ENCODE peak calls at places on chromosomes 3 and 15, in nine cellular contexts. One of them, this sample, is unnamed.

GRCh38 chr3:125528920-125529319 is 8.9 kb upstream of the SNX4 start:
- DNase-seq in left ventricle myocardium inferior: no peak
- DNase-seq in fibroblast of lung: no peak
- DNase-seq in left lobe of liver: no peak
- DNase-seq in cardiac fibroblast: no peak
- DNase-seq in SHP77 treated with DMSO at 0.1 percent for 48 hours: no peak
- DNase-seq in GM04503: no peak
- DNase-seq in amniotic stem cell: no peak
- DNase-seq in lung microvascular endothelial cell: no peak
- DNase-seq in this sample: no peak

GRCh38 chr3:116444819-116445290 is 432 bp downstream of the LSAMP start:
- DNase-seq in left ventricle myocardium inferior: no peak
- DNase-seq in fibroblast of lung: peak; percentile 33
- DNase-seq in left lobe of liver: no peak
- DNase-seq in cardiac fibroblast: no peak
- DNase-seq in SHP77 treated with DMSO at 0.1 percent for 48 hours: no peak
- DNase-seq in GM04503: no peak
- DNase-seq in amniotic stem cell: no peak
- DNase-seq in lung microvascular endothelial cell: no peak
- DNase-seq in this sample: no peak

GRCh38 chr3:87563712-87564111 is 287.3 kb upstream of the POU1F1 start:
- DNase-seq in left ventricle myocardium inferior: no peak
- DNase-seq in fibroblast of lung: no peak
- DNase-seq in left lobe of liver: no peak
- DNase-seq in cardiac fibroblast: no peak
- DNase-seq in SHP77 treated with DMSO at 0.1 percent for 48 hours: no peak
- DNase-seq in GM04503: no peak
- DNase-seq in amniotic stem cell: no peak
- DNase-seq in lung microvascular endothelial cell: no peak
- DNase-seq in this sample: peak; percentile 16

GRCh38 chr3:182486459-182486858 is 306.8 kb upstream of the ATP11B start:
- DNase-seq in left ventricle myocardium inferior: no peak
- DNase-seq in fibroblast of lung: no peak
- DNase-seq in left lobe of liver: no peak
- DNase-seq in cardiac fibroblast: no peak
- DNase-seq in SHP77 treated with DMSO at 0.1 percent for 48 hours: no peak
- DNase-seq in GM04503: no peak
- DNase-seq in amniotic stem cell: no peak
- DNase-seq in lung microvascular endothelial cell: no peak
- DNase-seq in this sample: peak; percentile 54

GRCh38 chr3:143119009-143119914 is at the start of gene CHST2:
- DNase-seq in left ventricle myocardium inferior: peak; percentile 72
- DNase-seq in fibroblast of lung: peak; percentile 83
- DNase-seq in left lobe of liver: peak; percentile 65
- DNase-seq in cardiac fibroblast: peak; percentile 78
- DNase-seq in SHP77 treated with DMSO at 0.1 percent for 48 hours: no peak
- DNase-seq in GM04503: no peak
- DNase-seq in amniotic stem cell: peak; percentile 55
- DNase-seq in lung microvascular endothelial cell: peak; percentile 90
- DNase-seq in this sample: peak; percentile 41

GRCh38 chr3:95460274-95460673 is 1354.1 kb upstream of the EPHA6 start:
- DNase-seq in left ventricle myocardium inferior: peak; percentile 15
- DNase-seq in fibroblast of lung: no peak
- DNase-seq in left lobe of liver: peak; percentile 52
- DNase-seq in cardiac fibroblast: no peak
- DNase-seq in SHP77 treated with DMSO at 0.1 percent for 48 hours: no peak
- DNase-seq in GM04503: no peak
- DNase-seq in amniotic stem cell: no peak
- DNase-seq in lung microvascular endothelial cell: no peak
- DNase-seq in this sample: no peak

GRCh38 chr3:49171119-49171774 is at the start of gene KLHDC8B:
- DNase-seq in left ventricle myocardium inferior: peak; percentile 90
- DNase-seq in fibroblast of lung: peak; percentile 84
- DNase-seq in left lobe of liver: peak; percentile 86
- DNase-seq in cardiac fibroblast: peak; percentile 80
- DNase-seq in SHP77 treated with DMSO at 0.1 percent for 48 hours: peak; percentile 74
- DNase-seq in GM04503: peak; percentile 33
- DNase-seq in amniotic stem cell: peak; percentile 53
- DNase-seq in lung microvascular endothelial cell: peak; percentile 91
- DNase-seq in this sample: peak; percentile 49

GRCh38 chr15:63025460-63025859 is 17.1 kb upstream of the TPM1 start:
- DNase-seq in left ventricle myocardium inferior: no peak
- DNase-seq in fibroblast of lung: no peak
- DNase-seq in left lobe of liver: no peak
- DNase-seq in cardiac fibroblast: no peak
- DNase-seq in SHP77 treated with DMSO at 0.1 percent for 48 hours: no peak
- DNase-seq in GM04503: no peak
- DNase-seq in amniotic stem cell: no peak
- DNase-seq in lung microvascular endothelial cell: no peak
- DNase-seq in this sample: no peak

GRCh38 chr15:90004671-90005070 is 3.5 kb downstream of the ZNF710 start:
- DNase-seq in left ventricle myocardium inferior: no peak
- DNase-seq in fibroblast of lung: peak; percentile 97
- DNase-seq in left lobe of liver: no peak
- DNase-seq in cardiac fibroblast: peak; percentile 99
- DNase-seq in SHP77 treated with DMSO at 0.1 percent for 48 hours: no peak
- DNase-seq in GM04503: peak; percentile 95
- DNase-seq in amniotic stem cell: peak; percentile 76
- DNase-seq in lung microvascular endothelial cell: peak; percentile 92
- DNase-seq in this sample: peak; percentile 99

GRCh38 chr15:77251662-77252061 is 168.2 kb downstream of the PEAK1 start:
- DNase-seq in left ventricle myocardium inferior: no peak
- DNase-seq in fibroblast of lung: peak; percentile 34
- DNase-seq in left lobe of liver: no peak
- DNase-seq in cardiac fibroblast: peak; percentile 52
- DNase-seq in SHP77 treated with DMSO at 0.1 percent for 48 hours: no peak
- DNase-seq in GM04503: no peak
- DNase-seq in amniotic stem cell: no peak
- DNase-seq in lung microvascular endothelial cell: peak; percentile 42
- DNase-seq in this sample: no peak

GRCh38 chr15:88956906-88957305 is 43.7 kb upstream of the MFGE8 start:
- DNase-seq in left ventricle myocardium inferior: no peak
- DNase-seq in fibroblast of lung: no peak
- DNase-seq in left lobe of liver: no peak
- DNase-seq in cardiac fibroblast: no peak
- DNase-seq in SHP77 treated with DMSO at 0.1 percent for 48 hours: no peak
- DNase-seq in GM04503: no peak
- DNase-seq in amniotic stem cell: no peak
- DNase-seq in lung microvascular endothelial cell: no peak
- DNase-seq in this sample: no peak

GRCh38 chr15:68550498-68551295 is 28.1 kb upstream of the CORO2B start:
- DNase-seq in left ventricle myocardium inferior: peak; percentile 70
- DNase-seq in fibroblast of lung: peak; percentile 31
- DNase-seq in left lobe of liver: peak; percentile 70
- DNase-seq in cardiac fibroblast: peak; percentile 71
- DNase-seq in SHP77 treated with DMSO at 0.1 percent for 48 hours: peak; percentile 9
- DNase-seq in GM04503: no peak
- DNase-seq in amniotic stem cell: no peak
- DNase-seq in lung microvascular endothelial cell: peak; percentile 56
- DNase-seq in this sample: peak; percentile 45

GRCh38 chr3:131561511-131561910 is 58.7 kb upstream of the MRPL3 start:
- DNase-seq in left ventricle myocardium inferior: no peak
- DNase-seq in fibroblast of lung: peak; percentile 71
- DNase-seq in left lobe of liver: no peak
- DNase-seq in cardiac fibroblast: peak; percentile 22
- DNase-seq in SHP77 treated with DMSO at 0.1 percent for 48 hours: no peak
- DNase-seq in GM04503: no peak
- DNase-seq in amniotic stem cell: no peak
- DNase-seq in lung microvascular endothelial cell: no peak
- DNase-seq in this sample: no peak

GRCh38 chr3:45441570-45442313 is 53.4 kb downstream of the LARS2 start:
- DNase-seq in left ventricle myocardium inferior: no peak
- DNase-seq in fibroblast of lung: peak; percentile 10
- DNase-seq in left lobe of liver: no peak
- DNase-seq in cardiac fibroblast: no peak
- DNase-seq in SHP77 treated with DMSO at 0.1 percent for 48 hours: no peak
- DNase-seq in GM04503: peak; percentile 88
- DNase-seq in amniotic stem cell: no peak
- DNase-seq in lung microvascular endothelial cell: no peak
- DNase-seq in this sample: no peak

GRCh38 chr15:93485438-93485837 is 396.4 kb upstream of the RGMA start:
- DNase-seq in left ventricle myocardium inferior: peak; percentile 33
- DNase-seq in fibroblast of lung: no peak
- DNase-seq in left lobe of liver: no peak
- DNase-seq in cardiac fibroblast: no peak
- DNase-seq in SHP77 treated with DMSO at 0.1 percent for 48 hours: no peak
- DNase-seq in GM04503: no peak
- DNase-seq in amniotic stem cell: no peak
- DNase-seq in lung microvascular endothelial cell: no peak
- DNase-seq in this sample: no peak

GRCh38 chr3:89740881-89741177 is 633.4 kb downstream of the EPHA3 start:
- DNase-seq in left ventricle myocardium inferior: no peak
- DNase-seq in fibroblast of lung: peak; percentile 52
- DNase-seq in left lobe of liver: no peak
- DNase-seq in cardiac fibroblast: peak; percentile 42
- DNase-seq in SHP77 treated with DMSO at 0.1 percent for 48 hours: no peak
- DNase-seq in GM04503: no peak
- DNase-seq in amniotic stem cell: no peak
- DNase-seq in lung microvascular endothelial cell: no peak
- DNase-seq in this sample: no peak

GRCh38 chr3:194707176-194707575 is 21.5 kb downstream of the FAM43A start:
- DNase-seq in left ventricle myocardium inferior: no peak
- DNase-seq in fibroblast of lung: peak; percentile 32
- DNase-seq in left lobe of liver: no peak
- DNase-seq in cardiac fibroblast: peak; percentile 22
- DNase-seq in SHP77 treated with DMSO at 0.1 percent for 48 hours: no peak
- DNase-seq in GM04503: no peak
- DNase-seq in amniotic stem cell: no peak
- DNase-seq in lung microvascular endothelial cell: peak; percentile 81
- DNase-seq in this sample: no peak

GRCh38 chr15:73990250-73991005 is 1.7 kb downstream of the STOML1 start:
- DNase-seq in left ventricle myocardium inferior: no peak
- DNase-seq in fibroblast of lung: no peak
- DNase-seq in left lobe of liver: no peak
- DNase-seq in cardiac fibroblast: no peak
- DNase-seq in SHP77 treated with DMSO at 0.1 percent for 48 hours: no peak
- DNase-seq in GM04503: no peak
- DNase-seq in amniotic stem cell: no peak
- DNase-seq in lung microvascular endothelial cell: no peak
- DNase-seq in this sample: no peak

This sample was measured in bronchial epithelial cell.